ENCODE peak calls at places on chromosomes 2 and 18, in four cellular contexts. R is ovary, J is BE2C, C is PC-3. M is an unnamed sample. For H3K36me3, the result is how much of the 10 kb centered on the place peaks cover.

GRCh38 chr2:241129086-241129871 is 20.0 kb downstream of the PASK start:
- DNase-seq in R (no peak), J (no peak), C (no peak), M (no peak)

GRCh38 chr18:28281400-28281799 is 104.5 kb upstream of the CDH2 start:
- DNase-seq in R (no peak), J (no peak), C (peak), M (no peak)

GRCh38 chr2:64751286-64752260 is 97.9 kb upstream of the SERTAD2 start:
- DNase-seq in R (peak), J (peak), C (peak), M (peak)

GRCh38 chr18:12768622-12769021 is 65.8 kb downstream of the PSMG2 start:
- DNase-seq in R (no peak), J (no peak), C (peak), M (no peak)

GRCh38 chr2:207253946-207254345 is 88.2 kb upstream of the KLF7 start:
- DNase-seq in R (no peak), J (no peak), C (peak), M (no peak)

GRCh38 chr18:79796016-79796415 is 1.7 kb upstream of the KCNG2 start:
- DNase-seq in R (no peak), J (no peak), C (no peak), M (no peak)

GRCh38 chr2:121177905-121178304 is 107.1 kb downstream of the TFCP2L1 start:
- DNase-seq in R (no peak), J (no peak), C (no peak), M (no peak)

GRCh38 chr18:59268722-59269562 is 4.3 kb downstream of the RAX start:
- DNase-seq in R (no peak), J (peak), C (peak), M (no peak)

GRCh38 chr18:65938592-65939372 is 188.0 kb downstream of the CDH7 start:
- DNase-seq in R (no peak), J (peak), C (peak), M (no peak)

GRCh38 chr18:5444269-5444668 is 99.5 kb downstream of the EPB41L3 start:
- DNase-seq in R (no peak), J (no peak), C (peak), M (no peak)

GRCh38 chr2:29129586-29130281 is 14.5 kb downstream of the CLIP4 start:
- DNase-seq in R (no peak), J (no peak), C (peak), M (no peak)

GRCh38 chr2:235378261-235378660 is 115.6 kb upstream of the AGAP1 start:
- DNase-seq in R (no peak), J (no peak), C (peak), M (no peak)

GRCh38 chr18:267380-267687 is 513 bp downstream of the THOC1 start:
- DNase-seq in R (peak), J (no peak), C (no peak), M (no peak)

GRCh38 chr18:319745-320144 is 51.9 kb upstream of the THOC1 start:
- DNase-seq in R (no peak), J (no peak), C (no peak), M (no peak)

GRCh38 chr18:30920356-30920755 is 122.2 kb downstream of the DSC3 start:
- DNase-seq in R (no peak), J (no peak), C (no peak), M (no peak)

GRCh38 chr18:69257861-69258458 is 142.7 kb upstream of the DOK6 start:
- DNase-seq in R (no peak), J (no peak), C (peak), M (no peak)

GRCh38 chr2:64888591-64889309 is 100.4 kb upstream of the SLC1A4 start:
- DNase-seq in R (no peak), J (no peak), C (peak), M (no peak)

DNA sequence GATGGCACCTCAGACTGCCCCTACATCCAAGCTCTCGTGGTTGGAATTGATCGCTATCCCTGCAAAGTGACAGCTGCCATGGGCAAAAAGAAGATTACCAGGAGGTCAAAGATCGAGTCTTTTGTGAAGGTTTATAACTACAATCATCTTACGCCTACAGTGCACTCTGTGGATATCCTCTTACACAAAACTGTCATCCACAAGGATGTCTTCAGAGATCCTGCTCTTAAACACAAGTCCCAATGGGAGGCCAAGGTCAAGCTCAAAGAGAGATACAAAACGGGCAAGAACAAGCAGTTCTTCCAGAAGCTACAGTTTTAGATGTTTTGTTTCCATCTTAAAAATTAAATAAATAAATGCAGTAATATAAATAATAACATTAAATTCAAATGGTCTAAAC is 45.4 kb downstream of the INO80D start:
- DNase-seq in R (no peak), J (no peak), C (no peak), M (no peak)
- H3K36me3 ChIP-seq in R (under half), J (under half), C (under half), M (half or more)

DNA sequence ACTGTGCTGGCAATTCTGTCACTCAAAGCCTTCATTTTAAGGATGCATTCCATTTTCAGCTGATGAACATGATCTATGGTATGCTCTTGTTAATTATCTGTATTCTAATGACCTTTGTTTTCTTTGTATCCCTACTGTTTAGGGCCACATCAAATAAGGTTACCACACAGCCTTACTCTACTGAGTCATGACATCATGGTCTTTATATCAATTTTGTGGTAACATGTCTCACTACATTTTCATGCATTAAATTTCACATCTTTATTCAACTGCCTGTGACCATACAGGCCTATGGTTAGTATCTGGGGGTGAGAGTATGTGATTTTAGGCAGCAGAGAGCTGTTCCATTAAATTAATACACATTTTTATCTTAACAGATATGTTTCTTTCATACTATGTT is 18.1 kb downstream of the LRPPRC start:
- DNase-seq in R (no peak), J (no peak), C (no peak), M (no peak)
- H3K36me3 ChIP-seq in R (under half), J (half or more), C (half or more), M (under half)

GRCh38 chr18:62833494-62833893 is 118.2 kb downstream of the PHLPP1 start:
- DNase-seq in R (no peak), J (no peak), C (no peak), M (no peak)
- H3K36me3 ChIP-seq in R (under half), J (under half), C (under half), M (under half)

GRCh38 chr18:2683055-2683454 is 27.5 kb downstream of the SMCHD1 start:
- DNase-seq in R (no peak), J (no peak), C (no peak), M (no peak)
- H3K36me3 ChIP-seq in R (under half), J (under half), C (under half), M (under half)

GRCh38 chr2:191687867-191688266 is 9.9 kb downstream of the NABP1 start:
- DNase-seq in R (no peak), J (no peak), C (no peak), M (no peak)
- H3K36me3 ChIP-seq in R (under half), J (under half), C (half or more), M (under half)

GRCh38 chr18:35141567-35142269 is 99.1 kb upstream of the ZNF397 start:
- DNase-seq in R (no peak), J (no peak), C (no peak), M (no peak)

GRCh38 chr18:35141077-35141476 is 99.8 kb upstream of the ZNF397 start:
- DNase-seq in R (no peak), J (no peak), C (no peak), M (no peak)

GRCh38 chr18:35137632-35138031 is 96.4 kb downstream of the MAPRE2 start:
- DNase-seq in R (no peak), J (no peak), C (no peak), M (no peak)

GRCh38 chr18:35138773-35139172 is 97.6 kb downstream of the MAPRE2 start:
- DNase-seq in R (no peak), J (no peak), C (no peak), M (no peak)

DNA sequence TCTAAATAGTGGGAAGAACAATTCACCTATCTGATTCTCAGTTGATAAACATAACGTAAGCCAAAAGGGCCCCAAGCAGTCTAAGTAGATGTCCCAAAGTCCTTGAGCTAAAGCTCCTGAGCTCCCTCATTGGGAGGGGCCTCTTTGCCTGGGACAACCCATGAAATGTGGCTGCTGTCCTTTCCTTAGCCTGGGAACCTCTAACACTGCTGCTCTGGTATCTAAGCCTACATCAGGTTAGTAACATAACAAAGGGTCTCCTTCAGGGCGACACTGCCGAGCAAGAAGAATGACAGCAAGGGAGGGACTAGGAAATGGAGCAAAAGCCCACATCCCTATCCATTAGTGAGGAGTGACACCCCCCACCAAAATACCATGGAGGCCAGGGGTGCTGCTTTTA is 98.3 kb downstream of the MAPRE2 start:
- DNase-seq in R (no peak), J (no peak), C (no peak), M (no peak)
- H3K36me3 ChIP-seq in R (under half), J (under half), C (under half), M (under half)

DNA sequence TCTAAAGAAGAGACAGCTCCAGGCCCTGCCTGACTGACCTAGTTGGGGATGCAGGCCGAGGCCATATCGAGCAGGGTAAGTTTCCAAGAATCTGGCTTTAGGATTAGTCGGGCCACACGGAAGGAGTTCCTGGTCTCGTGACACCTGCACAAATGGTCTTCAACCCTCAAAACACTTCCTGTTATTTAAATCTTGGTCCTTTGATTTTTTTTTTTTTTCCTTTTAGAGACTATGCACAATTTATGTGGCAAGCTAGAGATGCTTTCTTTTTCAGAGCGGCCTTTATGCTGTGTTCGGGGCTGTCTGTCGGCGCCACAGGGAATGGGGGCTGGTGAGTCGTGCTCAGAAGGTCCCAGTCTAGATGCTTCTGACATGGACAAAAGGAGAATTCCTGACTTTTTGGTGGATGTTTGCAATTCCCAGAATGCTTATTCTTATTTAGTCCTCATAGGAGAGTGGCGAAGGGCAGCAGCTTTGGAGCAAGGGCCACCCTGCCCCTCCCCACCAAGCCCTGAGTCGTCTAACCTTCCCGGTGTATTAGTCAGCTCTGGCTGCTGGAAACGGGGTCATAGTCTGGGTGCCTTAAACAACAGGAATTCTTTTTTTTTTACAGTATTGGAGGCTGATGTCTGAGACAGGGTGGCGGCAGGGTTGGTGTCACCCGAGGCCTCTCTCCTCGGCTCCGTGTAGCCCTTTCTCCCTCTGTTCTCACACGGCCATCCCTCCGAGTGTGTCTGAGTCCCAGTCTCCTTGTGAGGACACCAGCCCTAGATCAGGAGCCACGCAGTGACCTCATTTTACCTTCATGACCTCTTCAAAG is 27.4 kb downstream of the HPCAL1 start:
- DNase-seq in R (no peak), J (no peak), C (peak), M (no peak)
- H3K36me3 ChIP-seq in R (under half), J (under half), C (under half), M (under half)

GRCh38 chr2:134957477-134957876 is 38.9 kb downstream of the CCNT2 start:
- DNase-seq in R (no peak), J (no peak), C (no peak), M (no peak)

GRCh38 chr2:134954065-134954464 is 35.4 kb downstream of the CCNT2 start:
- DNase-seq in R (no peak), J (no peak), C (no peak), M (no peak)

GRCh38 chr2:134949966-134950708 is 31.5 kb downstream of the CCNT2 start:
- DNase-seq in R (no peak), J (no peak), C (no peak), M (no peak)

GRCh38 chr2:134955744-134956143 is 37.1 kb downstream of the CCNT2 start:
- DNase-seq in R (no peak), J (no peak), C (no peak), M (no peak)
- H3K36me3 ChIP-seq in R (under half), J (under half), C (under half), M (under half)

GRCh38 chr2:198231562-198231961 is 427.2 kb downstream of the PLCL1 start:
- DNase-seq in R (no peak), J (no peak), C (no peak), M (no peak)
- H3K36me3 ChIP-seq in R (under half), J (under half), C (under half), M (under half)

GRCh38 chr18:2602844-2603243 is 31.5 kb downstream of the NDC80 start:
- DNase-seq in R (no peak), J (no peak), C (no peak), M (no peak)

GRCh38 chr18:2610549-2610948 is 39.2 kb downstream of the NDC80 start:
- DNase-seq in R (no peak), J (no peak), C (no peak), M (no peak)

GRCh38 chr18:2609604-2610003 is 38.2 kb downstream of the NDC80 start:
- DNase-seq in R (no peak), J (no peak), C (no peak), M (no peak)

GRCh38 chr18:2606335-2606734 is 35.0 kb downstream of the NDC80 start:
- DNase-seq in R (no peak), J (no peak), C (no peak), M (no peak)
- H3K36me3 ChIP-seq in R (under half), J (under half), C (under half), M (under half)

M was measured in tibial nerve.